ENCODE peak calls at places on chromosomes 5 and 9, in seven cellular contexts. One of them, this sample, is unnamed.

GRCh38 chr5:10902145-10902544 is 141.1 kb upstream of the DAP start:
- DNase-seq in nucleus accumbens: no peak
- DNase-seq in HEK293T: no peak
- DNase-seq in CD4-positive, CD25-positive, alpha-beta regulatory T cell: no peak
- DNase-seq in endodermal cell: no peak
- DNase-seq in NCI-H460: no peak
- DNase-seq in SK-MEL-5: no peak
- DNase-seq in this sample: no peak

GRCh38 chr5:179313849-179314521 is 31.3 kb downstream of the ADAMTS2 start:
- DNase-seq in CD4-positive, CD25-positive, alpha-beta regulatory T cell: no peak
- DNase-seq in SK-MEL-5: no peak
- DNase-seq in endodermal cell: no peak
- DNase-seq in HEK293T: no peak
- DNase-seq in nucleus accumbens: peak; percentile 29
- DNase-seq in NCI-H460: no peak
- DNase-seq in this sample: no peak

GRCh38 chr5:132499440-132500243 is 9.1 kb upstream of the IRF1 start:
- DNase-seq in nucleus accumbens: no peak
- DNase-seq in HEK293T: peak; percentile 1
- DNase-seq in SK-MEL-5: no peak
- DNase-seq in CD4-positive, CD25-positive, alpha-beta regulatory T cell: no peak
- DNase-seq in NCI-H460: no peak
- DNase-seq in endodermal cell: peak; percentile 54
- DNase-seq in this sample: no peak

GRCh38 chr5:136279314-136279713 is 86.0 kb downstream of the TRPC7 start:
- DNase-seq in endodermal cell: no peak
- DNase-seq in nucleus accumbens: no peak
- DNase-seq in CD4-positive, CD25-positive, alpha-beta regulatory T cell: no peak
- DNase-seq in HEK293T: no peak
- DNase-seq in SK-MEL-5: no peak
- DNase-seq in NCI-H460: no peak
- DNase-seq in this sample: no peak

GRCh38 chr5:151243564-151243963 is 9.4 kb upstream of the GM2A start:
- DNase-seq in HEK293T: no peak
- DNase-seq in NCI-H460: no peak
- DNase-seq in CD4-positive, CD25-positive, alpha-beta regulatory T cell: peak; percentile 34
- DNase-seq in endodermal cell: no peak
- DNase-seq in nucleus accumbens: no peak
- DNase-seq in SK-MEL-5: no peak
- DNase-seq in this sample: no peak

GRCh38 chr9:91220021-91220420 is 141.7 kb downstream of the AUH start:
- DNase-seq in endodermal cell: no peak
- DNase-seq in NCI-H460: no peak
- DNase-seq in CD4-positive, CD25-positive, alpha-beta regulatory T cell: no peak
- DNase-seq in SK-MEL-5: no peak
- DNase-seq in nucleus accumbens: no peak
- DNase-seq in HEK293T: no peak
- DNase-seq in this sample: no peak

GRCh38 chr5:24428345-24428744 is 216.4 kb downstream of the CDH10 start:
- DNase-seq in nucleus accumbens: no peak
- DNase-seq in endodermal cell: no peak
- DNase-seq in HEK293T: no peak
- DNase-seq in NCI-H460: no peak
- DNase-seq in CD4-positive, CD25-positive, alpha-beta regulatory T cell: no peak
- DNase-seq in SK-MEL-5: no peak
- DNase-seq in this sample: no peak

GRCh38 chr5:175885813-175886212 is 14.4 kb downstream of the CPLX2 start:
- DNase-seq in CD4-positive, CD25-positive, alpha-beta regulatory T cell: no peak
- DNase-seq in NCI-H460: no peak
- DNase-seq in SK-MEL-5: no peak
- DNase-seq in HEK293T: no peak
- DNase-seq in endodermal cell: no peak
- DNase-seq in nucleus accumbens: no peak
- DNase-seq in this sample: no peak

GRCh38 chr9:4666042-4666699 is at the start of gene SPATA6L:
- DNase-seq in nucleus accumbens: peak; percentile 65
- DNase-seq in CD4-positive, CD25-positive, alpha-beta regulatory T cell: peak; percentile 31
- DNase-seq in SK-MEL-5: peak; percentile 42
- DNase-seq in endodermal cell: peak; percentile 66
- DNase-seq in HEK293T: no peak
- DNase-seq in NCI-H460: no peak
- DNase-seq in this sample: peak; percentile 63

GRCh38 chr5:145887976-145888574 is 15.3 kb upstream of the GRXCR2 start:
- DNase-seq in HEK293T: peak; percentile 58
- DNase-seq in NCI-H460: peak; percentile 55
- DNase-seq in nucleus accumbens: no peak
- DNase-seq in endodermal cell: peak; percentile 88
- DNase-seq in CD4-positive, CD25-positive, alpha-beta regulatory T cell: no peak
- DNase-seq in SK-MEL-5: peak; percentile 79
- DNase-seq in this sample: no peak

GRCh38 chr5:120476063-120476462 is 12.0 kb downstream of the PRR16 start:
- DNase-seq in nucleus accumbens: no peak
- DNase-seq in CD4-positive, CD25-positive, alpha-beta regulatory T cell: no peak
- DNase-seq in HEK293T: no peak
- DNase-seq in SK-MEL-5: no peak
- DNase-seq in NCI-H460: no peak
- DNase-seq in endodermal cell: no peak
- DNase-seq in this sample: no peak

GRCh38 chr9:103242025-103242424 is 246.9 kb downstream of the CYLC2 start:
- DNase-seq in CD4-positive, CD25-positive, alpha-beta regulatory T cell: no peak
- DNase-seq in endodermal cell: no peak
- DNase-seq in NCI-H460: no peak
- DNase-seq in nucleus accumbens: no peak
- DNase-seq in SK-MEL-5: peak; percentile 26
- DNase-seq in HEK293T: no peak
- DNase-seq in this sample: no peak

GRCh38 chr5:168404366-168404765 is 81.9 kb upstream of the RARS1 start:
- DNase-seq in nucleus accumbens: no peak
- DNase-seq in NCI-H460: no peak
- DNase-seq in endodermal cell: no peak
- DNase-seq in HEK293T: no peak
- DNase-seq in CD4-positive, CD25-positive, alpha-beta regulatory T cell: no peak
- DNase-seq in SK-MEL-5: peak; percentile 74
- DNase-seq in this sample: no peak

GRCh38 chr9:75432386-75432785 is 344.1 kb downstream of the OSTF1 start:
- DNase-seq in endodermal cell: no peak
- DNase-seq in HEK293T: no peak
- DNase-seq in NCI-H460: no peak
- DNase-seq in SK-MEL-5: no peak
- DNase-seq in CD4-positive, CD25-positive, alpha-beta regulatory T cell: no peak
- DNase-seq in nucleus accumbens: no peak
- DNase-seq in this sample: no peak

GRCh38 chr5:8238080-8238479 is 369.1 kb downstream of the MTRR start:
- DNase-seq in nucleus accumbens: no peak
- DNase-seq in SK-MEL-5: no peak
- DNase-seq in endodermal cell: no peak
- DNase-seq in HEK293T: no peak
- DNase-seq in NCI-H460: no peak
- DNase-seq in CD4-positive, CD25-positive, alpha-beta regulatory T cell: no peak
- DNase-seq in this sample: no peak

GRCh38 chr5:169920446-169920845 is 59.8 kb downstream of the INSYN2B start:
- DNase-seq in nucleus accumbens: no peak
- DNase-seq in SK-MEL-5: no peak
- DNase-seq in CD4-positive, CD25-positive, alpha-beta regulatory T cell: no peak
- DNase-seq in HEK293T: no peak
- DNase-seq in NCI-H460: no peak
- DNase-seq in endodermal cell: no peak
- DNase-seq in this sample: no peak

This sample was measured in B cell.